ENCODE peak calls at places on chromosome 1, in seven cellular contexts. E is MM.1S, O is foreskin keratinocyte, X is endothelial cell, B is bronchial epithelial cell, A is heart right ventricle, T is stomach. N is an unnamed sample.

GRCh38 chr1:51907079-51907702 is 28.7 kb upstream of the NRDC start:
- DNase-seq in E (peak; percentile 77), X (no peak), B (no peak), T (no peak), A (no peak), O (no peak), N (no peak)

GRCh38 chr1:151504252-151504651 is 6.9 kb upstream of the CGN start:
- DNase-seq in X (no peak), B (no peak), T (no peak), E (no peak), A (no peak), O (no peak), N (no peak)

GRCh38 chr1:96971849-96972602 is 250.4 kb downstream of the PTBP2 start:
- DNase-seq in T (no peak), O (no peak), B (no peak), X (no peak), E (peak; percentile 23), A (no peak), N (no peak)

GRCh38 chr1:90924982-90925381 is 96.9 kb downstream of the ZNF644 start:
- DNase-seq in A (no peak), B (no peak), O (no peak), T (no peak), E (no peak), X (no peak), N (no peak)

GRCh38 chr1:44294588-44295007 is 60.5 kb downstream of the ERI3 start:
- DNase-seq in X (peak; percentile 56), T (peak; percentile 29), B (no peak), E (no peak), O (no peak), A (peak; percentile 9), N (no peak)

GRCh38 chr1:176691251-176692228 is 228.6 kb downstream of the PAPPA2 start:
- DNase-seq in B (peak; percentile 54), E (peak; percentile 97), A (peak; percentile 57), O (peak; percentile 18), T (no peak), X (peak; percentile 39), N (peak; percentile 35)

GRCh38 chr1:30781906-30782305 is 24.3 kb upstream of the LAPTM5 start:
- DNase-seq in O (no peak), X (no peak), B (no peak), E (no peak), T (no peak), A (no peak), N (no peak)

GRCh38 chr1:183089025-183089639 is 65.9 kb downstream of the LAMC1 start:
- DNase-seq in A (no peak), O (no peak), T (no peak), E (no peak), B (peak; percentile 44), X (no peak), N (no peak)

GRCh38 chr1:111621050-111621449 is 1.5 kb downstream of the RAP1A start:
- DNase-seq in T (no peak), X (no peak), O (no peak), A (no peak), B (no peak), E (no peak), N (no peak)

GRCh38 chr1:91506071-91506470 is 5.4 kb downstream of the CDC7 start:
- DNase-seq in X (no peak), B (no peak), T (no peak), E (no peak), A (no peak), O (no peak), N (no peak)

GRCh38 chr1:236978740-236979139 is 25.5 kb downstream of the MT1HL1 start:
- DNase-seq in O (no peak), B (no peak), T (no peak), X (no peak), A (no peak), E (no peak), N (no peak)

GRCh38 chr1:101017448-101017847 is 8.1 kb downstream of the DPH5 start:
- DNase-seq in X (no peak), T (no peak), A (no peak), E (no peak), O (no peak), B (no peak), N (no peak)

GRCh38 chr1:8903908-8904650 is 25.6 kb upstream of the ENO1 start:
- DNase-seq in B (peak; percentile 93), X (no peak), O (peak; percentile 92), E (no peak), A (no peak), T (peak; percentile 30), N (no peak)

DNA sequence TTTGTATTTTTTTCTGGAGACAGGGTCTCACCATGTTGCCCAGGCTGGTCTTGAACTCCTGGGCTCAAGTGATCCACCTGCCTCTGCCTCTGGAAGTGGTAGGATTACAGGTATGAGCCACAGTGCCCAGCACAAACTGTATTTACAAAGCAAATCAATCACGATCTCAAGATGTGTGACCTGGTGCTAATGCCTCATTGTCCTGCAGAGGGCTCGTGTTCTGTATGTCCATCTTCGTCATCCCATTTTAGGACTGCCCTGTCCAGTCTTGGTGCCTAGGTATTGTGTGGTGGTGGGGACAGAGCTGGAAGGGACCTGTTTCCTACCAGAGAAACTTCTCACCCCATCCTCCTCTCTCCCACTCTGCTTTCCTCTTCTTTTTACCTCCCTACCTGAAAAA is 20.2 kb downstream of the PROK1 start:
- DNase-seq in B (no peak), O (no peak), T (no peak), X (no peak), A (no peak), E (no peak), N (no peak)
- TF ChIP-seq CTCF in B (peak; percentile 4), O (no peak), T (no peak), X (no peak), A (no peak), E (no peak), N (no peak)

DNA sequence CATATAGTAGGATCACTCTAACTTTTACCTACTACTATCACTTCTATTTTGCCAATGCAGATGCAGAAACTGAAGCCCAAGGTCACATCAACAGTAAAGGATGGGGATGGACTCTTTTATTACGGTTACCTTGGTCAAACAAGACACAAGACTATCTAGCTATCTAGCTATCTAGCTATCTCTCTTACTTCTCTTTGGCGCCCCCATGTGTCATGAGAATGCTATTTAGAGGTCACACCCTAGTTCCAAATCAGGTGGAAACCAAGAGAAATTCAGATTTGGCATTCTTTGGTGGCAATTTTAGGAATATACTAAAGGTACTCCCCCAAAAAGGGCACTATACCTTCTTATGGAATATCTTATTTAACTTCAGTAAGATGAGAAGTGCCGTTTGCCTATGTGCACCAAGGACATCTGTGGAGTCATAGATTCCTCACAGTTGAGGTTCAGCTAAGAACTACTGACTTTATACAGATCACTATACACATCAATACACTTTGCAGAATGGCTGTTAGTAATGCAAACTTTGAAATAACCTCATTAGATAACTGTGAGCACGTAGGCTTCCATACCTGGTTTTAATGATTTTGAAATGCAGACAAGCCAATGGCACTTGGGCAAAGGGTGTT is 6.7 kb downstream of the ZNF648 start:
- DNase-seq in X (peak; percentile 63), T (no peak), A (peak; percentile 34), E (peak; percentile 77), B (peak; percentile 50), O (no peak), N (peak; percentile 65)
- TF ChIP-seq CTCF in X (no peak), T (no peak), A (peak; percentile 52), E (peak; percentile 86), B (peak; percentile 48), O (peak; percentile 70), N (peak; percentile 65)

GRCh38 chr1:46184920-46185658 is 8.8 kb upstream of the P3R3URF start:
- DNase-seq in B (no peak), X (no peak), E (no peak), T (no peak), A (no peak), O (no peak), N (no peak)

GRCh38 chr1:46183926-46184557 is 7.8 kb upstream of the P3R3URF start:
- DNase-seq in X (no peak), E (no peak), B (no peak), T (no peak), A (no peak), O (no peak), N (peak; percentile 56)

GRCh38 chr1:46181343-46182260 is 5.3 kb upstream of the P3R3URF start:
- DNase-seq in B (peak; percentile 88), A (no peak), X (no peak), T (no peak), O (peak; percentile 69), E (no peak), N (no peak)

GRCh38 chr1:46186076-46186475 is 9.8 kb upstream of the P3R3URF start:
- DNase-seq in A (no peak), O (no peak), E (no peak), T (no peak), X (no peak), B (no peak), N (no peak)

GRCh38 chr1:46183119-46183842 is 7.0 kb upstream of the P3R3URF start:
- DNase-seq in A (peak; percentile 77), B (peak; percentile 99), O (peak; percentile 99), T (peak; percentile 94), X (no peak), E (no peak), N (no peak)
- TF ChIP-seq CTCF in A (no peak), B (peak; percentile 41), O (peak; percentile 53), T (no peak), X (no peak), E (no peak), N (no peak)

GRCh38 chr1:243945727-243946126 is 95.7 kb upstream of the AKT3 start:
- DNase-seq in O (no peak), A (no peak), E (no peak), X (no peak), T (no peak), B (no peak), N (no peak)

GRCh38 chr1:243944429-243945160 is 94.6 kb upstream of the AKT3 start:
- DNase-seq in B (peak; percentile 96), E (no peak), O (peak; percentile 95), X (peak; percentile 45), T (no peak), A (no peak), N (no peak)

GRCh38 chr1:243946253-243946652 is 96.2 kb upstream of the AKT3 start:
- DNase-seq in B (no peak), O (no peak), X (no peak), E (no peak), T (no peak), A (no peak), N (no peak)

GRCh38 chr1:243943671-243944428 is 93.8 kb upstream of the AKT3 start:
- DNase-seq in A (no peak), T (no peak), X (no peak), E (no peak), O (no peak), B (no peak), N (no peak)

DNA sequence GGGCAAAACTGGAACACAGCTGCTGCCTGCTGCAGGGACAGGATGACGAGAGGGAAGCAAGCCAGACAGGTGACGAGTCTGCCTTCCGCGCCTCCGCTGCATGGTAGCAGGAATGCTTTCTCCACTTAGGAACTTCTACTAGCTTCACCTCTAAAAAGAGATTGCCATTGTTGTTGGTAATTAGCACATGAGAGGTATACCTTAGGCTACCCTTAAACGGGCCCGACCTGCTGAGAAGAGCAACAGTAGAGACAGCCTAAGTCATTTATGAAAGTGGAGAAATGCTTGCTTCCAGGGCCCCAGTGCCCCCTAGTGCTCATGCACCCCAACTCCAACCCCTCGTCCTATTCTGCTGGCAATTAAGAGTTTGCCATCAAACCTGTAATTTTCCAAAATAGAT is 96.9 kb upstream of the AKT3 start:
- DNase-seq in E (no peak), T (no peak), A (no peak), O (no peak), X (peak; percentile 53), B (no peak), N (peak; percentile 47)
- TF ChIP-seq CTCF in E (peak; percentile 20), T (no peak), A (peak; percentile 53), O (peak; percentile 71), X (peak; percentile 38), B (peak; percentile 10), N (peak; percentile 14)